ENCODE peak calls at places on chromosomes 7 and 10, in six cellular contexts. N is NT2/D1, Z is HCT116, K is GM12878, A is HepG2, D is H1. V is an unnamed sample.
A peak's percentile ranks its signal among the peaks of the same experiment; 100 is the strongest.

GRCh38 chr10:1381339-1381738 is 325.2 kb downstream of the WDR37 start:
- DNase-seq in N (no peak), A (no peak), K (no peak), Z (no peak), D (no peak), V (no peak)

GRCh38 chr7:26500749-26501352 is 209.2 kb downstream of the SNX10 start:
- DNase-seq in Z (peak; percentile 15), D (no peak), A (peak; percentile 22), N (no peak), K (no peak), V (peak; percentile 55)

GRCh38 chr7:27347261-27347610 is 104.6 kb downstream of the EVX1 start:
- DNase-seq in Z (no peak), K (no peak), A (no peak), N (no peak), D (no peak), V (no peak)

GRCh38 chr7:95687759-95688343 is 84.5 kb upstream of the DYNC1I1 start:
- DNase-seq in N (peak; percentile 39), D (no peak), K (no peak), A (peak; percentile 44), Z (peak; percentile 48), V (peak; percentile 45)

GRCh38 chr10:127193125-127193524 is 3.3 kb downstream of the INSYN2A start:
- DNase-seq in A (no peak), N (no peak), Z (no peak), K (no peak), D (no peak), V (no peak)

GRCh38 chr10:78717200-78717599 is 351.6 kb upstream of the ZMIZ1 start:
- DNase-seq in K (no peak), Z (no peak), A (no peak), N (no peak), D (no peak), V (no peak)

GRCh38 chr7:148670374-148670773 is 28.3 kb upstream of the CUL1 start:
- DNase-seq in N (no peak), D (no peak), Z (no peak), K (no peak), A (no peak), V (no peak)

GRCh38 chr10:69884686-69885085 is 83.0 kb downstream of the COL13A1 start:
- DNase-seq in K (no peak), Z (no peak), D (no peak), A (no peak), N (no peak), V (no peak)

GRCh38 chr7:158695726-158696452 is 8.7 kb downstream of the NCAPG2 start:
- DNase-seq in A (peak; percentile 35), Z (peak; percentile 34), K (peak; percentile 28), D (no peak), N (no peak), V (peak; percentile 54)

GRCh38 chr10:71063431-71063830 is 148.9 kb upstream of the UNC5B start:
- DNase-seq in D (no peak), A (no peak), Z (no peak), K (no peak), N (no peak), V (no peak)

GRCh38 chr10:116689096-116689495 is 53.3 kb downstream of the HSPA12A start:
- DNase-seq in D (no peak), N (no peak), K (no peak), A (no peak), Z (no peak), V (no peak)

GRCh38 chr10:101867931-101868330 is 24.3 kb upstream of the KCNIP2 start:
- DNase-seq in A (no peak), K (no peak), N (no peak), Z (no peak), D (no peak), V (no peak)

GRCh38 chr7:88442417-88442816 is 135.7 kb upstream of the STEAP4 start:
- DNase-seq in A (no peak), D (no peak), N (no peak), Z (no peak), K (no peak), V (no peak)

GRCh38 chr10:123930340-123931001 is 38.9 kb upstream of the CPXM2 start:
- DNase-seq in A (no peak), Z (no peak), N (no peak), K (no peak), D (no peak), V (no peak)

GRCh38 chr10:70093335-70093944 is 39.2 kb downstream of the AIFM2 start:
- DNase-seq in N (no peak), Z (no peak), A (no peak), D (no peak), K (no peak), V (no peak)

DNA sequence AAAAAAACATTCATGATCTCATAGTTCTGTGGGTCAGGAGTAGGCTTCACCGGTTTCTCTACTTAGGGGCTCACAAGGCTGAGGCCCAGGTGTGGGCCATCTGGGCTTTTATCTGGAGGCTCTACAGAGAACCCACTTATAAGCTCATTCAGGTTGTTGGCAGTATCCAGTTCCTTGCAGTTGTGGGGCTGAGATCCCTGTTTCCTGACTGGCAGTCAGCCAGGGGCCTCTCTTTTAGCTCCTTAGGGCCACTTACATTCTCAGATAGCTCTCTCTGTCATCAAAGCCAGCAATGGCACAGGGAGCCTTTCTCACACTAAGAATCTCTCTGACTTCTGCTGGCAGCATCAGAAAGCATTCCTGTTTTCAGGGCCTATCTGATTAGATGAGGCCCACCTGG is 18.2 kb upstream of the HECTD2 start:
- DNase-seq in N (no peak), D (no peak), K (no peak), A (no peak), Z (no peak), V (no peak)
- TF ChIP-seq ZNF274 in N (no peak), D (no peak), K (no peak), A (no peak), Z (no peak), V (no peak)

GRCh38 chr10:52775132-52775647 is 2.6 kb upstream of the MBL2 start:
- DNase-seq in D (no peak), K (no peak), N (no peak), Z (no peak), A (peak; percentile 86), V (no peak)
- TF ChIP-seq ZNF274 in D (no peak), K (no peak), N (no peak), Z (no peak), A (no peak), V (no peak)

GRCh38 chr7:130369110-130369711 is 11.1 kb upstream of the CPA1 start:
- DNase-seq in K (no peak), N (no peak), Z (no peak), A (peak; percentile 69), D (no peak), V (no peak)

GRCh38 chr7:130366561-130366960 is 13.7 kb upstream of the CPA1 start:
- DNase-seq in N (no peak), Z (no peak), K (no peak), D (no peak), A (no peak), V (no peak)

GRCh38 chr7:130368347-130368746 is 11.9 kb upstream of the CPA1 start:
- DNase-seq in N (no peak), A (no peak), K (no peak), D (no peak), Z (no peak), V (no peak)

GRCh38 chr7:130367088-130367755 is 13.1 kb upstream of the CPA1 start:
- DNase-seq in A (no peak), K (no peak), Z (no peak), N (no peak), D (no peak), V (peak; percentile 57)

GRCh38 chr7:130367836-130368235 is 12.5 kb upstream of the CPA1 start:
- DNase-seq in A (no peak), K (no peak), Z (no peak), N (no peak), D (no peak), V (no peak)
- TF ChIP-seq ZNF274 in A (no peak), K (no peak), Z (no peak), N (no peak), D (no peak), V (no peak)

GRCh38 chr10:95450188-95450587 is 111.0 kb downstream of the SORBS1 start:
- DNase-seq in N (no peak), K (no peak), D (no peak), Z (no peak), A (no peak), V (no peak)

GRCh38 chr10:95445837-95446347 is 115.3 kb downstream of the SORBS1 start:
- DNase-seq in K (no peak), N (peak; percentile 38), D (peak; percentile 53), Z (peak; percentile 80), A (peak; percentile 60), V (peak; percentile 59)

GRCh38 chr10:95445223-95445836 is 115.8 kb downstream of the SORBS1 start:
- DNase-seq in Z (peak; percentile 51), K (no peak), D (no peak), N (no peak), A (no peak), V (no peak)

GRCh38 chr10:95444792-95445191 is 116.4 kb downstream of the SORBS1 start:
- DNase-seq in A (no peak), Z (no peak), K (no peak), N (no peak), D (no peak), V (no peak)

GRCh38 chr10:95447733-95448132 is 113.4 kb downstream of the SORBS1 start:
- DNase-seq in K (no peak), D (no peak), Z (no peak), A (no peak), N (no peak), V (no peak)
- TF ChIP-seq ZNF274 in K (no peak), D (no peak), Z (no peak), A (no peak), N (no peak), V (no peak)

GRCh38 chr10:99555371-99556224 is 22.9 kb downstream of the NKX2-3 start:
- DNase-seq in A (no peak), K (peak; percentile 80), D (no peak), Z (no peak), N (no peak), V (no peak)

GRCh38 chr10:99551616-99552015 is 18.9 kb downstream of the NKX2-3 start:
- DNase-seq in A (no peak), K (no peak), N (no peak), D (no peak), Z (no peak), V (no peak)

GRCh38 chr10:99548041-99548530 is 15.3 kb downstream of the NKX2-3 start:
- DNase-seq in D (no peak), N (no peak), K (no peak), A (peak; percentile 32), Z (peak; percentile 50), V (no peak)

GRCh38 chr10:99556225-99556523 is 23.4 kb downstream of the NKX2-3 start:
- DNase-seq in N (no peak), A (no peak), K (no peak), Z (no peak), D (no peak), V (no peak)

DNA sequence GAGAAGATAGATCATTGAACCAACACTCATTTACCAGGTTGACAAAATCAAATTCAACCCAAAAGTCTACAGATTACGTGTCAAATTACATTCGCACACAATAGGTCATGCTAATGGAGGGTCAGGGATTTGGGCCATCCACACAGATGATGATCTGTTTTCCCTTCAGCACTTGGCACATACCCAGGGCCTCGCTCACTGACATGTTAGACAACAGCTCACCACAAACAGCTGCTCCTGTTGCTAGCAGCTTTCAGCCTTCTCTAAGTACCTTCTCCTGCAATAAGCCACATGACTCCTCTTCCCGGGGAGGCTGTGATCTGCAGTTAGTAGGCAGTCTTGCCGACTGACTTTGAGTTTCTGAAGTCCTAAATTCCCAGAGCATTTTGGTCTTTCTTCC is 18.4 kb downstream of the NKX2-3 start:
- DNase-seq in Z (no peak), K (no peak), A (no peak), N (no peak), D (no peak), V (no peak)
- TF ChIP-seq ZNF274 in Z (no peak), K (no peak), A (no peak), N (no peak), D (no peak), V (no peak)